ENCODE peak calls at places on chromosomes 16 and 17, in six cellular contexts. P is endodermal cell, T is left ventricle myocardium inferior, U is osteoblast, K is cardiac muscle cell, F is stomach. S is an unnamed sample. For H3K4me1 and H3K36me3, the result is how much of the 10 kb centered on the place peaks cover.

GRCh38 chr16:79008869-79009179 is 591.7 kb downstream of the MAF start:
- DNase-seq in P (no peak), T (no peak), U (no peak), K (no peak), F (no peak), S (no peak)

GRCh38 chr17:81003711-81004335 is 12.2 kb downstream of the CHMP6 start:
- DNase-seq in P (no peak), T (no peak), U (peak), K (no peak), F (no peak), S (no peak)

GRCh38 chr16:89200124-89200849 is at the start of gene SLC22A31:
- DNase-seq in P (peak), T (no peak), U (peak), K (no peak), F (no peak), S (no peak)

GRCh38 chr16:16983545-16983944 is 487.2 kb downstream of the XYLT1 start:
- DNase-seq in P (no peak), T (no peak), U (no peak), K (no peak), F (no peak), S (no peak)

GRCh38 chr17:12282056-12282455 is 261.4 kb downstream of the MAP2K4 start:
- DNase-seq in P (no peak), T (no peak), U (no peak), K (no peak), F (no peak), S (no peak)

GRCh38 chr17:75632863-75633483 is at the start of gene SMIM5:
- DNase-seq in P (peak), T (peak), U (peak), K (peak), F (peak), S (peak)

GRCh38 chr16:31206776-31207175 is 4.2 kb upstream of the PYCARD start:
- DNase-seq in P (no peak), T (no peak), U (no peak), K (no peak), F (no peak), S (no peak)

GRCh38 chr17:5544115-5544514 is 40.2 kb downstream of the NLRP1 start:
- DNase-seq in P (no peak), T (no peak), U (no peak), K (no peak), F (no peak), S (no peak)

GRCh38 chr17:59154335-59154720 is 658 bp downstream of the SKA2 start:
- DNase-seq in P (peak), T (no peak), U (no peak), K (peak), F (peak), S (peak)

GRCh38 chr17:71987634-71988033 is 133.2 kb upstream of the SOX9 start:
- DNase-seq in P (no peak), T (no peak), U (peak), K (no peak), F (no peak), S (no peak)

GRCh38 chr17:13541032-13541480 is 60.7 kb downstream of the HS3ST3A1 start:
- DNase-seq in P (no peak), T (no peak), U (peak), K (peak), F (no peak), S (no peak)

GRCh38 chr16:74073471-74073870 is 223.1 kb upstream of the PSMD7 start:
- DNase-seq in P (no peak), T (no peak), U (peak), K (no peak), F (no peak), S (no peak)

GRCh38 chr17:67995568-67996191 is 589 bp downstream of the C17orf58 start:
- DNase-seq in P (peak), T (peak), U (peak), K (peak), F (peak), S (peak)

GRCh38 chr16:11674818-11675560 is 6.7 kb downstream of the SNN start:
- DNase-seq in P (no peak), T (no peak), U (peak), K (peak), F (no peak), S (no peak)

GRCh38 chr16:64416232-64417010 is 705.4 kb downstream of the CDH11 start:
- DNase-seq in P (no peak), T (no peak), U (no peak), K (peak), F (no peak), S (no peak)

GRCh38 chr17:31744541-31744951 is 114.5 kb downstream of the COPRS start:
- DNase-seq in P (no peak), T (no peak), U (no peak), K (peak), F (no peak), S (no peak)

GRCh38 chr16:19753815-19754643 is 36.0 kb downstream of the IQCK start:
- DNase-seq in P (no peak), T (no peak), U (peak), K (peak), F (peak), S (no peak)

DNA sequence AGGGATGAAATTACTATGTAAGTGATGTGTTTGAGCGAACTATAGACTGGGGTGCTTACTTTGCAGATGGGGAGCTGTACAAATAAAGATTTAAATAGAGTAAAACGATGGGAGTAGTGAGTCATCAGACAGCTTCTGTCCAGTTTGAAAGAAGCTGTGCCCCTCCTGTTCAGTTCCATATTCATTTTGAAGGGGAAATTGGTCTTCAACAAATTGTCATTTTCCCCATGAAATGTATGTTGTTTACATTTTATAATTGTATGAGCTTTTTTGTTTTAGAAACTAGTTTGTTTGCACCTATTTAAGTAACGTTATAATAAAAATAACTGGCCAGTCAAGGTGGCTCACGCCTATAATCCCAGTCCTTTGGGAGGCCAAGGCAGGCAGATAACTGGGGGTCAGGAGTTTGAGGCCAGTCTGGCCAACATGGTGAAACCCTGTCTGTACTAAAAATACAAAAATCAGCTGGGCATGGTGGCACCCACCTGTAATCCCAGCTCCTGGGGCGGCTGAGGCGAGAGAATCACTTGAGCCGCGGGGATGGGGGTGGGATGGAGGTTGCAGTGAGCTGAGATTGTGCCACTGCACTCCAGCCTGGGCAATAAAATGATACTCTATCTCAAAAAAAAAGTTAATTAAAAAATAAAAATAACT is 20.2 kb downstream of the SEC14L1 start:
- DNase-seq in P (no peak), T (no peak), U (no peak), K (no peak), F (no peak), S (no peak)
- H3K4me1 ChIP-seq in P (under half), T (half or more), U (under half), K (under half), F (half or more), S (under half)

GRCh38 chr17:7405882-7406825 is 1.5 kb upstream of the NLGN2 start:
- DNase-seq in P (peak), T (no peak), U (no peak), K (no peak), F (no peak), S (no peak)

GRCh38 chr17:7403902-7404736 is at the start of gene TMEM256:
- DNase-seq in P (peak), T (peak), U (peak), K (peak), F (peak), S (peak)

GRCh38 chr17:7407033-7407432 is 612 bp upstream of the NLGN2 start:
- DNase-seq in P (no peak), T (no peak), U (no peak), K (no peak), F (no peak), S (no peak)

GRCh38 chr17:7404737-7405412 is 978 bp upstream of the TMEM256 start:
- DNase-seq in P (peak), T (peak), U (peak), K (peak), F (peak), S (peak)

GRCh38 chr17:7405413-7405881 is 1.6 kb upstream of the TMEM256 start:
- DNase-seq in P (peak), T (no peak), U (no peak), K (no peak), F (no peak), S (no peak)
- H3K27ac ChIP-seq in P (no peak), T (peak), U (peak), K (no peak), F (no peak), S (peak)

DNA sequence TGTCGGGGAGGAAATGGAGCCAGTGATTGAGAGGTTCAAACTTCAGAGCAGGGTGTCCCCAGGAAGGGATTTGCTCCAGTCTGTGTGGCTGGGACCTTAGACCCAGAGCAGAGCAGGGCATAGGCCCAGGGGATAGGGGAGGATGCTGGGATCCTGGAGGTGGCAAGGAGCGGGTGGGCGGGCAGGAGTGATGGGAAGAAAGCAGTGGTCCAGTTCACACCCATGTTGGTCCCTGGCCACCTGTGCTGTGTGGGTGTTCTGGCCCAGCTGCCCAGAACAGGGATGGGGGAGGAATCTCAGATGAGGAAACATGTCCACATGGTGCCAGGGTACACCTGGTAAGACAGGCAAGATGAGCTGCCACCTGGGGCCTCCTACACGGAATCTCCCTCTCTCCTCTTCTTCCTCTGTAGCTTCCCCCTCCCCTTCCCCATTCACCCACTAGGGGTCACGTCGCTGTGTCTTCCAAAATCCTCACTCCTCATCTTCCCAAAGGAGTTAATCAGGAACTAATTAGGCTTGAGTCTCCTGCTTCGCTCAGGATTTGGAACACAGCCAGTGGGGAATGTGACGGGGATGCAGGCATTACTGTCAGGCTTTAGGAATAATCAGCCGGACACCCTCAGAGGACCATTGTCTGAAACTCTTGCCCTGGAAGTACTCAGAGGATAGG is 2.3 kb downstream of the BEAN1 start:
- DNase-seq in P (peak), T (no peak), U (no peak), K (no peak), F (no peak), S (peak)
- H3K36me3 ChIP-seq in P (under half), T (under half), U (under half), K (under half), F (under half), S (under half)

DNA sequence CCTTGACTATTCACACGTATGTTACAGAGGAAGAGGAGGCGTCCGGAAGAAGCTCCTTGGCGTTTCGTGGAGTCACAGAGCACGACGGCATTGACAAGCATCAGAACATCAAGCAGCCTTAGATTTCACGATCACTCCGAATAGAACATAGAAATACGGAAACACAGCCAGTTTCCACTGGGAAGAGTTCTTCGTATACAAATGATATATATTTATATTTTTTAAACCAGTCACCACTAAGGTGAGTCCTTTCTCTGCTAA is 3.1 kb downstream of the CBLN1 start:
- DNase-seq in P (no peak), T (no peak), U (peak), K (no peak), F (no peak), S (no peak)
- H3K4me1 ChIP-seq in P (under half), T (half or more), U (under half), K (under half), F (under half), S (under half)

GRCh38 chr17:2400474-2400866 is 390 bp downstream of the MNT start:
- DNase-seq in P (peak), T (peak), U (peak), K (peak), F (peak), S (peak)

GRCh38 chr17:2403044-2403443 is 2.2 kb upstream of the MNT start:
- DNase-seq in P (peak), T (no peak), U (peak), K (no peak), F (no peak), S (no peak)

GRCh38 chr17:2400877-2401425 is at the start of gene MNT:
- DNase-seq in P (peak), T (peak), U (peak), K (peak), F (peak), S (peak)

GRCh38 chr17:2401426-2402221 is 764 bp upstream of the MNT start:
- DNase-seq in P (peak), T (peak), U (peak), K (peak), F (peak), S (peak)

GRCh38 chr17:2402517-2402916 is 1.7 kb upstream of the MNT start:
- DNase-seq in P (no peak), T (no peak), U (peak), K (no peak), F (no peak), S (no peak)
- H3K27ac ChIP-seq in P (no peak), T (peak), U (peak), K (peak), F (peak), S (peak)

DNA sequence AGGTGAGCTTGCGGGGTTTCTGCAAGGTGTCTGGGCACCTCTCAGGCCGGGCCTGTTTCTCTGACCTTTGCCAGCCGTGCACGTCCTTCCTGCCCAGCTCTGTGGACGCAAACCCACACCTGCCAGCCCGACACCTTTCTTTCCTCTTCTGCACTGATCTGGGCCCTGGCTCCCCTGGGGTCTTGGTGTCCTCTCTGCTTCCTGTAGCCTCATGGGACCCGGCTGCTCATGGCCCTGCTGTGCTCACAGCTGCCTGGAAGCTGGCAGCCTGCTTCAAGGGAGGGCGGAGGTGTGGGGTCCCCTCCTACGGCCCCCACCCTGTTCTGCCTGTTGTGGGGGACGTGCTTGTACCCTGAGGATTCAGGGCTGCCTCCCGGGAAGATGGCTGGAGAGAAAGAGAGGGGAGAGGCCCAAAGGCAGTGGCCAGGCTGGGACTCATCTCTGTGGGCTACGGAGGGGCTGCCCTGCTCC is 342.4 kb downstream of the SEC14L1 start:
- DNase-seq in P (no peak), T (no peak), U (no peak), K (no peak), F (no peak), S (no peak)
- H3K36me3 ChIP-seq in P (under half), T (under half), U (under half), K (under half), F (under half), S (under half)

DNA sequence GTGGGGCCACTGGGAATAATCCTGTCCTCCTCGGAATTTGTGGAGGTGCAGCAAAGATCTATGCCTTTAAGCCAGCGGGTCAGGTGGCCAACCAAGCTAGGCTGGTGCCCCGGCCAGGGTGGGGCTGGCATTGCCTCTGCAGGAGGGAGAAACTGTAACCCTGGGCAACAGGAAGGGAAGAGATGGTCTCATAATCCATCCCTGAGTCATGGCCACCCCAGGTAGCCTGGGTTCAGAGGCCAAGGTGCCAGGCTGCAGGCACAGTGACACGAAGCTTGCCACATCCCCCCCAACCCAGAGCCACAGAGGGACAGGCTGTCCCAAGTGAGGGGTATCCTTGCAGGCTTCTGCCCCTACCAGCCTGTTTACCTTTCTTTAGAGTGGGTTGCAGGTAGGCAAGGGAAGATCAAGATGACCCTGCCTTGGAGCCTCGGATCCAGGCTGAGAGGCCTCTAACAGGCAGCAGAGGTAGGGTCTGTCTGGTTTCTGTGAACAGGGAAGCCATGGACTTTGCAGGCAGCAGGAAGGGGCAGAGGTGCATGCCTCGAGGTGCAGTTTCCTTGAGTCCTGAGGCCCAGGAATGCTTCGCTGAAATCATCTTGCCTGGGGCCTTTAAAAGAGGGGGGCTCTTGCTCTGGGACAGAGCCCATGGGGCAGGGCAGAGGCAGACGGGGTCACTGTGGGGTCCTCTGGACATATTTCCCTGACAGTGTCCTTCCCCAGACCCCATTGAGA is 4.0 kb downstream of the LASP1 start:
- DNase-seq in P (peak), T (no peak), U (no peak), K (no peak), F (peak), S (peak)
- H3K4me1 ChIP-seq in P (under half), T (half or more), U (under half), K (under half), F (half or more), S (half or more)

DNA sequence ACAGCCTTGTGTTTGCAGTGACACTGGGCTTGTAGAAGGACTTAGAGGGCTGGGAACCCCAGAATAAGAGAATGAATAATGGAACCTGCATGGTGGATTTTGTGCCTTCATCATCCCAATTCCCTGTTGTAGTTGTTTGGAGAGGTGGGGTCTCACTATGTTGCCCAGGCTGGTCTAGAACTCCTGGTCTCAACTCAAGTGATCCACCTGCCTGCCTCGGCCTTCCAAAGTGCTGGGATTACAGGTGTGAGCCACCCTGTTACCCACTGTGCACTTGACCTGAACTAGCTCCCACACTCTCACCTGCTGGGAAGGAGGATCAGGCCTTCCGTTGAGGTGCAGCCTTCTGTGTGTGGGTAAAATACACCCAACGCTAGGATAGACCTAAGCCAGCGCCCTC is 55.4 kb downstream of the RAP1GAP2 start:
- DNase-seq in P (no peak), T (no peak), U (peak), K (no peak), F (no peak), S (no peak)
- H3K27ac ChIP-seq in P (no peak), T (peak), U (no peak), K (no peak), F (no peak), S (no peak)